ENCODE peak calls at places on chromosomes 11 and 22, in eight cellular contexts. One of them, this sample, is unnamed. For H3K4me1, the result is how much of the 10 kb centered on the place peaks cover.

GRCh38 chr11:32940865-32941264 is 48.3 kb downstream of the QSER1 start:
- DNase-seq in spleen: no peak
- DNase-seq in GM23248: no peak
- DNase-seq in aorta: no peak
- DNase-seq in A549: no peak
- DNase-seq in SK-N-SH: no peak
- DNase-seq in IMR-90: no peak
- DNase-seq in Peyer's patch: no peak
- DNase-seq in this sample: no peak

GRCh38 chr22:16783930-16784354 is 41.3 kb downstream of the XKR3 start:
- DNase-seq in spleen: no peak
- DNase-seq in GM23248: peak
- DNase-seq in aorta: no peak
- DNase-seq in A549: peak
- DNase-seq in SK-N-SH: peak
- DNase-seq in IMR-90: no peak
- DNase-seq in Peyer's patch: no peak
- DNase-seq in this sample: no peak

GRCh38 chr22:35454416-35455054 is 54.6 kb downstream of the MCM5 start:
- DNase-seq in spleen: no peak
- DNase-seq in GM23248: no peak
- DNase-seq in aorta: no peak
- DNase-seq in A549: no peak
- DNase-seq in SK-N-SH: no peak
- DNase-seq in IMR-90: no peak
- DNase-seq in Peyer's patch: no peak
- DNase-seq in this sample: no peak

GRCh38 chr11:13720940-13721339 is 52.5 kb downstream of the FAR1 start:
- DNase-seq in spleen: no peak
- DNase-seq in GM23248: peak
- DNase-seq in aorta: no peak
- DNase-seq in A549: no peak
- DNase-seq in SK-N-SH: no peak
- DNase-seq in IMR-90: no peak
- DNase-seq in Peyer's patch: no peak
- DNase-seq in this sample: no peak

GRCh38 chr11:45154276-45154675 is 7.8 kb downstream of the PRDM11 start:
- DNase-seq in spleen: peak
- DNase-seq in GM23248: no peak
- DNase-seq in aorta: no peak
- DNase-seq in A549: no peak
- DNase-seq in SK-N-SH: no peak
- DNase-seq in IMR-90: no peak
- DNase-seq in Peyer's patch: no peak
- DNase-seq in this sample: peak

GRCh38 chr22:50665212-50665611 is 7.4 kb upstream of the SHANK3 start:
- DNase-seq in spleen: no peak
- DNase-seq in GM23248: no peak
- DNase-seq in aorta: no peak
- DNase-seq in A549: no peak
- DNase-seq in SK-N-SH: no peak
- DNase-seq in IMR-90: no peak
- DNase-seq in Peyer's patch: no peak
- DNase-seq in this sample: no peak

GRCh38 chr11:120256178-120256577 is 16.2 kb downstream of the POU2F3 start:
- DNase-seq in spleen: peak
- DNase-seq in GM23248: no peak
- DNase-seq in aorta: no peak
- DNase-seq in A549: no peak
- DNase-seq in SK-N-SH: no peak
- DNase-seq in IMR-90: no peak
- DNase-seq in Peyer's patch: no peak
- DNase-seq in this sample: no peak

GRCh38 chr11:59551651-59552521 is 40.5 kb downstream of the OR4D9 start:
- DNase-seq in spleen: no peak
- DNase-seq in GM23248: peak
- DNase-seq in aorta: no peak
- DNase-seq in A549: no peak
- DNase-seq in SK-N-SH: peak
- DNase-seq in IMR-90: peak
- DNase-seq in Peyer's patch: no peak
- DNase-seq in this sample: no peak

GRCh38 chr22:38415561-38416321 is 39.3 kb downstream of the KCNJ4 start:
- DNase-seq in spleen: peak
- DNase-seq in GM23248: no peak
- DNase-seq in aorta: no peak
- DNase-seq in A549: no peak
- DNase-seq in SK-N-SH: no peak
- DNase-seq in IMR-90: no peak
- DNase-seq in Peyer's patch: no peak
- DNase-seq in this sample: no peak

GRCh38 chr11:13183094-13183825 is 94.3 kb upstream of the BMAL1 start:
- DNase-seq in spleen: no peak
- DNase-seq in GM23248: peak
- DNase-seq in aorta: no peak
- DNase-seq in A549: peak
- DNase-seq in SK-N-SH: peak
- DNase-seq in IMR-90: peak
- DNase-seq in Peyer's patch: no peak
- DNase-seq in this sample: no peak

GRCh38 chr22:46100401-46101105 is 49.8 kb upstream of the PPARA start:
- DNase-seq in spleen: no peak
- DNase-seq in GM23248: peak
- DNase-seq in aorta: no peak
- DNase-seq in A549: no peak
- DNase-seq in SK-N-SH: no peak
- DNase-seq in IMR-90: no peak
- DNase-seq in Peyer's patch: no peak
- DNase-seq in this sample: no peak
- H3K4me1 ChIP-seq in spleen: under half
- H3K4me1 ChIP-seq in GM23248: under half
- H3K4me1 ChIP-seq in aorta: under half
- H3K4me1 ChIP-seq in A549: half or more
- H3K4me1 ChIP-seq in SK-N-SH: half or more
- H3K4me1 ChIP-seq in IMR-90: under half
- H3K4me1 ChIP-seq in Peyer's patch: under half
- H3K4me1 ChIP-seq in this sample: under half

GRCh38 chr22:49642331-49642730 is 185.3 kb downstream of the BRD1 start:
- DNase-seq in spleen: no peak
- DNase-seq in GM23248: no peak
- DNase-seq in aorta: no peak
- DNase-seq in A549: no peak
- DNase-seq in SK-N-SH: no peak
- DNase-seq in IMR-90: no peak
- DNase-seq in Peyer's patch: no peak
- DNase-seq in this sample: no peak

GRCh38 chr22:49640366-49641095 is 187.1 kb downstream of the BRD1 start:
- DNase-seq in spleen: no peak
- DNase-seq in GM23248: no peak
- DNase-seq in aorta: no peak
- DNase-seq in A549: no peak
- DNase-seq in SK-N-SH: no peak
- DNase-seq in IMR-90: no peak
- DNase-seq in Peyer's patch: no peak
- DNase-seq in this sample: no peak

GRCh38 chr22:49643466-49643865 is 184.2 kb downstream of the BRD1 start:
- DNase-seq in spleen: no peak
- DNase-seq in GM23248: no peak
- DNase-seq in aorta: no peak
- DNase-seq in A549: no peak
- DNase-seq in SK-N-SH: no peak
- DNase-seq in IMR-90: no peak
- DNase-seq in Peyer's patch: no peak
- DNase-seq in this sample: no peak

GRCh38 chr22:49642741-49643140 is 184.9 kb downstream of the BRD1 start:
- DNase-seq in spleen: no peak
- DNase-seq in GM23248: no peak
- DNase-seq in aorta: no peak
- DNase-seq in A549: no peak
- DNase-seq in SK-N-SH: no peak
- DNase-seq in IMR-90: no peak
- DNase-seq in Peyer's patch: no peak
- DNase-seq in this sample: no peak

GRCh38 chr22:49641770-49642313 is 185.8 kb downstream of the BRD1 start:
- DNase-seq in spleen: no peak
- DNase-seq in GM23248: no peak
- DNase-seq in aorta: no peak
- DNase-seq in A549: no peak
- DNase-seq in SK-N-SH: no peak
- DNase-seq in IMR-90: no peak
- DNase-seq in Peyer's patch: no peak
- DNase-seq in this sample: no peak
- H3K4me1 ChIP-seq in spleen: under half
- H3K4me1 ChIP-seq in GM23248: under half
- H3K4me1 ChIP-seq in aorta: under half
- H3K4me1 ChIP-seq in A549: under half
- H3K4me1 ChIP-seq in SK-N-SH: under half
- H3K4me1 ChIP-seq in IMR-90: under half
- H3K4me1 ChIP-seq in Peyer's patch: under half
- H3K4me1 ChIP-seq in this sample: under half

DNA sequence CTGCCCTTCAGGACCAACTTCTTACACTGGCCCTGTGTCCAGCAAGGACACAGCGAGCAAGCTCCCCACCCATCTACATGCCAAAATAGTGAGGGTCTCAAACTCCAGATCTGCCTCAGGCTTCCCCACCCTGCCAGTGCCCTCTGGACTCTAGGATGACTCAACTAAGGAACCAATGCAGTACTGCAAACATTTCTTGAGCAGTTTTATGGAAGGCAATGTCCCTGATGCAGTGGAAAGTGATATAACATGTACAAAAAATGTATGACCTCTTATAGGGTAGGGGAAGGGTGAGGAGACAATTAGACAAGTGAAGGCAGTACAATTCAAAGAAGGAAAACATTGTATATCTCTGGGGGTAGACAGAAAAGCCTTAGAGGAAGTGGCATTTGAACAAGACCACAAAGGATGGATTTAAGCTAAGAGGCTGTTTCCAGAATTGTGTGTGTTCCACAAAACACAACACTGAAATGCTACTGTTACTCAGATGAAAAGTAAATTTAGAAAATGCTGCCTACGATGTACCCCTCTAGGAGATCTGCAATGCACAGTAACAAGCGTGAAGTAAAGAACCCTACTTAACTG is 47.3 kb downstream of the RAB30 start:
- DNase-seq in spleen: no peak
- DNase-seq in GM23248: no peak
- DNase-seq in aorta: no peak
- DNase-seq in A549: no peak
- DNase-seq in SK-N-SH: no peak
- DNase-seq in IMR-90: no peak
- DNase-seq in Peyer's patch: no peak
- DNase-seq in this sample: no peak
- H3K4me1 ChIP-seq in spleen: under half
- H3K4me1 ChIP-seq in GM23248: under half
- H3K4me1 ChIP-seq in aorta: under half
- H3K4me1 ChIP-seq in A549: under half
- H3K4me1 ChIP-seq in SK-N-SH: under half
- H3K4me1 ChIP-seq in IMR-90: under half
- H3K4me1 ChIP-seq in Peyer's patch: under half
- H3K4me1 ChIP-seq in this sample: under half

GRCh38 chr11:1306186-1307162 is 3.0 kb downstream of the TOLLIP start:
- DNase-seq in spleen: peak
- DNase-seq in GM23248: no peak
- DNase-seq in aorta: no peak
- DNase-seq in A549: no peak
- DNase-seq in SK-N-SH: no peak
- DNase-seq in IMR-90: no peak
- DNase-seq in Peyer's patch: peak
- DNase-seq in this sample: no peak

GRCh38 chr11:1303973-1304372 is 5.5 kb downstream of the TOLLIP start:
- DNase-seq in spleen: peak
- DNase-seq in GM23248: no peak
- DNase-seq in aorta: no peak
- DNase-seq in A549: no peak
- DNase-seq in SK-N-SH: peak
- DNase-seq in IMR-90: no peak
- DNase-seq in Peyer's patch: peak
- DNase-seq in this sample: no peak

GRCh38 chr11:1305558-1306056 is 3.8 kb downstream of the TOLLIP start:
- DNase-seq in spleen: peak
- DNase-seq in GM23248: no peak
- DNase-seq in aorta: no peak
- DNase-seq in A549: no peak
- DNase-seq in SK-N-SH: peak
- DNase-seq in IMR-90: no peak
- DNase-seq in Peyer's patch: peak
- DNase-seq in this sample: no peak

GRCh38 chr11:1304376-1304775 is 5.1 kb downstream of the TOLLIP start:
- DNase-seq in spleen: peak
- DNase-seq in GM23248: no peak
- DNase-seq in aorta: no peak
- DNase-seq in A549: peak
- DNase-seq in SK-N-SH: no peak
- DNase-seq in IMR-90: no peak
- DNase-seq in Peyer's patch: peak
- DNase-seq in this sample: peak

GRCh38 chr11:1305063-1305495 is 4.4 kb downstream of the TOLLIP start:
- DNase-seq in spleen: peak
- DNase-seq in GM23248: no peak
- DNase-seq in aorta: no peak
- DNase-seq in A549: no peak
- DNase-seq in SK-N-SH: no peak
- DNase-seq in IMR-90: no peak
- DNase-seq in Peyer's patch: peak
- DNase-seq in this sample: no peak
- H3K4me1 ChIP-seq in spleen: under half
- H3K4me1 ChIP-seq in GM23248: under half
- H3K4me1 ChIP-seq in aorta: under half
- H3K4me1 ChIP-seq in A549: under half
- H3K4me1 ChIP-seq in SK-N-SH: under half
- H3K4me1 ChIP-seq in IMR-90: under half
- H3K4me1 ChIP-seq in Peyer's patch: under half
- H3K4me1 ChIP-seq in this sample: under half

GRCh38 chr11:66637557-66638176 is 836 bp upstream of the RBM4 start:
- DNase-seq in spleen: no peak
- DNase-seq in GM23248: peak
- DNase-seq in aorta: no peak
- DNase-seq in A549: no peak
- DNase-seq in SK-N-SH: no peak
- DNase-seq in IMR-90: peak
- DNase-seq in Peyer's patch: no peak
- DNase-seq in this sample: no peak

GRCh38 chr11:66643745-66644437 is 5.4 kb downstream of the RBM4 start:
- DNase-seq in spleen: no peak
- DNase-seq in GM23248: no peak
- DNase-seq in aorta: no peak
- DNase-seq in A549: no peak
- DNase-seq in SK-N-SH: no peak
- DNase-seq in IMR-90: no peak
- DNase-seq in Peyer's patch: no peak
- DNase-seq in this sample: no peak

GRCh38 chr11:66639066-66639813 is 737 bp downstream of the RBM4 start:
- DNase-seq in spleen: no peak
- DNase-seq in GM23248: peak
- DNase-seq in aorta: no peak
- DNase-seq in A549: no peak
- DNase-seq in SK-N-SH: no peak
- DNase-seq in IMR-90: peak
- DNase-seq in Peyer's patch: peak
- DNase-seq in this sample: no peak

GRCh38 chr11:66638177-66639065 is at the start of gene RBM4:
- DNase-seq in spleen: peak
- DNase-seq in GM23248: peak
- DNase-seq in aorta: peak
- DNase-seq in A549: peak
- DNase-seq in SK-N-SH: peak
- DNase-seq in IMR-90: peak
- DNase-seq in Peyer's patch: peak
- DNase-seq in this sample: peak

GRCh38 chr11:66641834-66642233 is 3.3 kb downstream of the RBM4 start:
- DNase-seq in spleen: no peak
- DNase-seq in GM23248: peak
- DNase-seq in aorta: no peak
- DNase-seq in A549: no peak
- DNase-seq in SK-N-SH: no peak
- DNase-seq in IMR-90: no peak
- DNase-seq in Peyer's patch: no peak
- DNase-seq in this sample: no peak
- H3K4me1 ChIP-seq in spleen: half or more
- H3K4me1 ChIP-seq in GM23248: half or more
- H3K4me1 ChIP-seq in aorta: under half
- H3K4me1 ChIP-seq in A549: half or more
- H3K4me1 ChIP-seq in SK-N-SH: half or more
- H3K4me1 ChIP-seq in IMR-90: under half
- H3K4me1 ChIP-seq in Peyer's patch: under half
- H3K4me1 ChIP-seq in this sample: under half